ENCODE peak calls at places on chromosomes 2 and 18, in nine cellular contexts. M is left ventricle myocardium inferior, Q is GM19239, S is NCI-H446 treated with DMSO at 0.1 percent for 48 hours, Z is LoVo, T is RCC 7860, G is neural crest cell, O is dorsolateral prefrontal cortex, U is adrenal gland. X is an unnamed sample.

GRCh38 chr2:216144857-216145256 is 35.7 kb downstream of the XRCC5 start:
- DNase-seq in O (no peak), M (no peak), U (no peak), G (no peak), Z (no peak), T (no peak), S (no peak), Q (no peak), X (no peak)

GRCh38 chr2:39511219-39511785 is 74.2 kb upstream of the MAP4K3 start:
- DNase-seq in S (no peak), Q (no peak), M (no peak), O (no peak), T (no peak), Z (no peak), G (no peak), U (peak; percentile 41), X (no peak)

GRCh38 chr2:119062652-119063051 is 95.9 kb downstream of the C1QL2 start:
- DNase-seq in O (no peak), T (no peak), Q (no peak), U (no peak), Z (no peak), M (no peak), G (no peak), S (no peak), X (no peak)

GRCh38 chr2:25381502-25381901 is 39.8 kb upstream of the DNMT3A start:
- DNase-seq in S (no peak), Q (no peak), Z (no peak), M (no peak), U (peak; percentile 8), G (no peak), O (peak; percentile 25), T (no peak), X (no peak)

GRCh38 chr2:42859006-42859552 is 66.7 kb upstream of the HAAO start:
- DNase-seq in O (peak; percentile 46), T (peak; percentile 58), M (no peak), S (no peak), Z (peak; percentile 53), Q (peak; percentile 66), U (peak; percentile 83), G (peak; percentile 92), X (peak; percentile 53)

GRCh38 chr2:20382965-20383800 is 32.5 kb upstream of the PUM2 start:
- DNase-seq in T (peak; percentile 23), Z (no peak), G (no peak), U (no peak), O (no peak), S (no peak), Q (no peak), M (no peak), X (peak; percentile 34)

GRCh38 chr2:6343076-6343475 is 522.6 kb downstream of the CMPK2 start:
- DNase-seq in G (no peak), T (no peak), Z (no peak), Q (no peak), M (no peak), S (no peak), U (no peak), O (no peak), X (no peak)

GRCh38 chr18:25831226-25831828 is 259.1 kb downstream of the SS18 start:
- DNase-seq in Q (no peak), S (no peak), T (no peak), G (no peak), Z (no peak), U (peak; percentile 36), M (no peak), O (no peak), X (no peak)

GRCh38 chr18:49019446-49020045 is 68.8 kb upstream of the SMAD7 start:
- DNase-seq in Z (no peak), O (peak; percentile 18), Q (no peak), U (peak; percentile 21), M (no peak), S (no peak), T (peak; percentile 26), G (no peak), X (no peak)

GRCh38 chr2:234146087-234146826 is 95.8 kb downstream of the SPP2 start:
- DNase-seq in U (peak; percentile 27), Z (peak; percentile 42), S (no peak), T (peak; percentile 99), G (no peak), M (no peak), Q (no peak), O (no peak), X (peak; percentile 89)

GRCh38 chr2:220188031-220188430 is 560.6 kb downstream of the SLC4A3 start:
- DNase-seq in Q (no peak), T (peak; percentile 98), O (no peak), G (no peak), Z (peak; percentile 23), M (no peak), U (no peak), S (no peak), X (peak; percentile 79)

GRCh38 chr2:46970334-46971288 is 55.0 kb upstream of the MCFD2 start:
- DNase-seq in O (no peak), S (no peak), G (no peak), U (peak; percentile 92), M (peak; percentile 27), Z (peak; percentile 88), Q (no peak), T (peak; percentile 24), X (no peak)

GRCh38 chr2:237875234-237876055 is 16.0 kb downstream of the RAMP1 start:
- DNase-seq in S (no peak), Z (no peak), U (no peak), Q (no peak), G (no peak), T (no peak), O (no peak), M (no peak), X (no peak)

GRCh38 chr2:232761301-232761907 is 15.0 kb downstream of the KCNJ13 start:
- DNase-seq in Q (no peak), G (no peak), O (no peak), T (peak; percentile 39), U (no peak), S (no peak), M (no peak), Z (peak; percentile 15), X (peak; percentile 54)

GRCh38 chr18:44590976-44591375 is 89.7 kb upstream of the SETBP1 start:
- DNase-seq in G (no peak), S (peak; percentile 19), Q (no peak), O (no peak), T (no peak), U (no peak), M (no peak), Z (no peak), X (no peak)

GRCh38 chr2:216287251-216287650 is 85.0 kb downstream of the MARCHF4 start:
- DNase-seq in U (no peak), S (no peak), Z (no peak), G (no peak), Q (no peak), O (no peak), T (peak; percentile 21), M (no peak), X (peak; percentile 41)

GRCh38 chr2:20593072-20594034 is 57.5 kb downstream of the HS1BP3 start:
- DNase-seq in T (peak; percentile 93), Z (no peak), O (peak; percentile 21), M (no peak), G (peak; percentile 49), U (peak; percentile 89), Q (no peak), S (no peak), X (peak; percentile 95)

GRCh38 chr2:43059183-43059897 is 167.1 kb downstream of the ZFP36L2 start:
- DNase-seq in U (peak; percentile 91), M (peak; percentile 82), G (no peak), O (peak; percentile 72), T (peak; percentile 89), Z (no peak), Q (peak; percentile 56), S (peak; percentile 78), X (no peak)

GRCh38 chr18:39521164-39521563 is 1955.6 kb upstream of the CELF4 start:
- DNase-seq in M (no peak), U (no peak), Z (no peak), O (no peak), T (no peak), Q (no peak), S (no peak), G (no peak), X (peak; percentile 44)

GRCh38 chr2:177124371-177124770 is 88.2 kb upstream of the HNRNPA3 start:
- DNase-seq in S (no peak), M (no peak), U (no peak), T (no peak), O (no peak), Z (no peak), Q (no peak), G (no peak), X (no peak)

GRCh38 chr2:129709030-129709955 is 270.2 kb upstream of the RAB6C start:
- DNase-seq in O (no peak), Q (no peak), Z (no peak), S (no peak), G (no peak), T (no peak), U (no peak), M (no peak), X (no peak)

GRCh38 chr2:64608867-64609228 is 44.9 kb downstream of the SERTAD2 start:
- DNase-seq in T (no peak), Z (no peak), G (peak; percentile 34), M (peak; percentile 28), S (no peak), Q (no peak), O (no peak), U (no peak), X (no peak)

GRCh38 chr2:124066776-124067175 is 41.7 kb downstream of the CNTNAP5 start:
- DNase-seq in O (no peak), Q (no peak), S (no peak), M (no peak), Z (no peak), G (no peak), T (no peak), U (no peak), X (no peak)

GRCh38 chr2:23324281-23324680 is 60.7 kb upstream of the KLHL29 start:
- DNase-seq in G (no peak), Z (no peak), S (peak; percentile 52), M (no peak), T (no peak), U (no peak), O (no peak), Q (no peak), X (no peak)

GRCh38 chr18:48835745-48836191 is 115.0 kb downstream of the SMAD7 start:
- DNase-seq in M (no peak), Q (no peak), Z (no peak), T (no peak), G (no peak), O (no peak), U (no peak), S (no peak), X (no peak)

GRCh38 chr2:71102981-71103681 is 26.9 kb downstream of the MCEE start:
- DNase-seq in G (no peak), Z (no peak), M (no peak), T (no peak), U (no peak), O (no peak), S (no peak), Q (no peak), X (peak; percentile 9)

GRCh38 chr2:191758420-191759199 is 80.7 kb downstream of the NABP1 start:
- DNase-seq in Q (peak; percentile 70), S (peak; percentile 75), U (peak; percentile 41), T (peak; percentile 69), G (peak; percentile 14), M (no peak), Z (peak; percentile 74), O (no peak), X (peak; percentile 66)

GRCh38 chr2:64214281-64215115 is 70.3 kb upstream of the PELI1 start:
- DNase-seq in O (no peak), S (no peak), Z (peak; percentile 75), T (no peak), M (no peak), G (no peak), Q (no peak), U (no peak), X (peak; percentile 98)

GRCh38 chr2:28613616-28614501 is 118.0 kb downstream of the PLB1 start:
- DNase-seq in O (no peak), S (no peak), Z (peak; percentile 19), M (no peak), T (peak; percentile 94), U (no peak), G (no peak), Q (no peak), X (peak; percentile 72)

GRCh38 chr18:8943900-8944870 is 158.3 kb upstream of the NDUFV2 start:
- DNase-seq in S (no peak), Q (no peak), T (peak; percentile 81), U (no peak), M (no peak), G (no peak), Z (peak; percentile 9), O (no peak), X (no peak)

GRCh38 chr18:12327510-12328178 is 19.6 kb downstream of the TUBB6 start:
- DNase-seq in U (peak; percentile 85), Q (peak; percentile 70), T (peak; percentile 48), Z (peak; percentile 58), M (peak; percentile 85), G (peak; percentile 81), O (peak; percentile 64), S (no peak), X (peak; percentile 76)